ENCODE peak calls at places on chromosomes 7 and 10, in five cellular contexts. C is nephron progenitor cell; G is stimulated activated CD8-positive, alpha-beta memory T cell treated with anti-CD3 and anti-CD28 coated beads, Interleukin-4, amount 100 ng/mL, for 4 hours; P is AG08395; K is non-pigmented ciliary epithelial cell. U is an unnamed sample.

GRCh38 chr7:20359397-20359963 is 28.8 kb downstream of the ITGB8 start:
- DNase-seq in C (no peak), G (no peak), P (no peak), K (no peak), U (no peak)

GRCh38 chr10:3886666-3887251 is 101.8 kb upstream of the KLF6 start:
- DNase-seq in C (no peak), G (no peak), P (peak; percentile 73), K (peak; percentile 96), U (peak; percentile 97)

GRCh38 chr7:66748791-66749190 is 8.3 kb downstream of the RABGEF1 start:
- DNase-seq in C (no peak), G (no peak), P (no peak), K (no peak), U (no peak)

GRCh38 chr10:91410638-91411367 is 659 bp downstream of the HECTD2 start:
- DNase-seq in C (no peak), G (no peak), P (peak; percentile 38), K (no peak), U (peak; percentile 38)

GRCh38 chr10:13421382-13421917 is 73.4 kb upstream of the SEPHS1 start:
- DNase-seq in C (no peak), G (no peak), P (no peak), K (no peak), U (no peak)

GRCh38 chr7:149624006-149624405 is 126.4 kb upstream of the ZNF746 start:
- DNase-seq in C (peak; percentile 42), G (peak; percentile 21), P (no peak), K (no peak), U (peak; percentile 13)

GRCh38 chr10:32940321-32941264 is 17.4 kb downstream of the ITGB1 start:
- DNase-seq in C (no peak), G (no peak), P (no peak), K (no peak), U (no peak)

GRCh38 chr7:128236924-128237586 is 4.0 kb upstream of the LEP start:
- DNase-seq in C (no peak), G (no peak), P (peak; percentile 89), K (peak; percentile 59), U (peak; percentile 89)

U was measured in EL.